ENCODE peak calls at places on chromosomes 2 and 18, in seven cellular contexts. T is BJ, M is GM04503, S is A172, A is iris pigment epithelial cell, Q is retina, J is KG1. E is an unnamed sample.

GRCh38 chr18:11570073-11570588 is 39.3 kb upstream of the SLC35G4 start:
- DNase-seq in T (no peak), M (no peak), S (no peak), A (no peak), Q (no peak), J (no peak), E (no peak)

GRCh38 chr2:181907005-181907549 is 15.5 kb downstream of the ITPRID2 start:
- DNase-seq in T (no peak), M (no peak), S (no peak), A (no peak), Q (no peak), J (no peak), E (no peak)

GRCh38 chr2:54084600-54084999 is 30.8 kb upstream of the ACYP2 start:
- DNase-seq in T (no peak), M (no peak), S (peak), A (peak), Q (no peak), J (no peak), E (no peak)

GRCh38 chr2:189439342-189439741 is 1.9 kb upstream of the WDR75 start:
- DNase-seq in T (no peak), M (no peak), S (no peak), A (no peak), Q (no peak), J (no peak), E (no peak)

GRCh38 chr2:84899681-84900080 is 5.8 kb upstream of the TMSB10 start:
- DNase-seq in T (no peak), M (no peak), S (no peak), A (no peak), Q (no peak), J (no peak), E (no peak)

GRCh38 chr2:46874236-46874929 is 41.2 kb downstream of the MCFD2 start:
- DNase-seq in T (peak), M (no peak), S (no peak), A (peak), Q (no peak), J (no peak), E (no peak)

GRCh38 chr2:16553222-16553621 is 112.4 kb downstream of the CYRIA start:
- DNase-seq in T (no peak), M (no peak), S (peak), A (peak), Q (peak), J (no peak), E (peak)

GRCh38 chr2:18536100-18536499 is 24.4 kb downstream of the RDH14 start:
- DNase-seq in T (no peak), M (peak), S (peak), A (peak), Q (no peak), J (no peak), E (no peak)

GRCh38 chr2:162317058-162317742 is 1.3 kb downstream of the IFIH1 start:
- DNase-seq in T (no peak), M (no peak), S (no peak), A (no peak), Q (no peak), J (no peak), E (no peak)

GRCh38 chr2:113230531-113230930 is 48.2 kb downstream of the PAX8 start:
- DNase-seq in T (no peak), M (no peak), S (no peak), A (no peak), Q (no peak), J (no peak), E (no peak)

GRCh38 chr18:55897101-55897500 is 309.1 kb upstream of the TCF4 start:
- DNase-seq in T (no peak), M (no peak), S (no peak), A (no peak), Q (no peak), J (no peak), E (peak)

GRCh38 chr2:100832885-100833284 is 12.9 kb downstream of the NPAS2 start:
- DNase-seq in T (no peak), M (no peak), S (no peak), A (peak), Q (no peak), J (no peak), E (no peak)

GRCh38 chr2:37766087-37766486 is 94.6 kb upstream of the CDC42EP3 start:
- DNase-seq in T (no peak), M (no peak), S (peak), A (peak), Q (no peak), J (no peak), E (no peak)

GRCh38 chr18:8898990-8899389 is 193.6 kb downstream of the MTCL1 start:
- DNase-seq in T (no peak), M (no peak), S (peak), A (no peak), Q (no peak), J (no peak), E (no peak)

GRCh38 chr2:231541605-231542509 is 11.6 kb upstream of the NMUR1 start:
- DNase-seq in T (no peak), M (peak), S (no peak), A (no peak), Q (no peak), J (no peak), E (no peak)

GRCh38 chr2:80530442-80531064 is 226.0 kb upstream of the LRRTM1 start:
- DNase-seq in T (no peak), M (no peak), S (no peak), A (no peak), Q (no peak), J (no peak), E (no peak)

GRCh38 chr2:137348301-137348700 is 583.0 kb downstream of the THSD7B start:
- DNase-seq in T (no peak), M (no peak), S (no peak), A (peak), Q (no peak), J (no peak), E (no peak)

GRCh38 chr18:5710235-5710634 is 166.4 kb upstream of the EPB41L3 start:
- DNase-seq in T (no peak), M (no peak), S (no peak), A (no peak), Q (no peak), J (no peak), E (no peak)

GRCh38 chr2:175935289-175936181 is 66.5 kb downstream of the LNPK start:
- DNase-seq in T (no peak), M (no peak), S (no peak), A (no peak), Q (no peak), J (no peak), E (no peak)

GRCh38 chr2:105734762-105735538 is 9.8 kb upstream of the NCK2 start:
- DNase-seq in T (peak), M (peak), S (peak), A (peak), Q (no peak), J (no peak), E (no peak)

GRCh38 chr2:60152226-60152833 is 401.1 kb downstream of the BCL11A start:
- DNase-seq in T (no peak), M (no peak), S (no peak), A (peak), Q (no peak), J (peak), E (peak)

GRCh38 chr2:54880428-54880827 is 157.0 kb downstream of the EML6 start:
- DNase-seq in T (no peak), M (no peak), S (no peak), A (no peak), Q (no peak), J (no peak), E (no peak)

GRCh38 chr2:224210495-224211472 is 171.7 kb upstream of the SERPINE2 start:
- DNase-seq in T (no peak), M (no peak), S (no peak), A (no peak), Q (no peak), J (no peak), E (no peak)

GRCh38 chr2:149427371-149427770 is 97.0 kb downstream of the LYPD6 start:
- DNase-seq in T (no peak), M (no peak), S (no peak), A (no peak), Q (no peak), J (no peak), E (peak)

GRCh38 chr2:151228847-151229497 is 32.7 kb downstream of the RBM43 start:
- DNase-seq in T (no peak), M (no peak), S (no peak), A (no peak), Q (no peak), J (no peak), E (no peak)

GRCh38 chr2:70029814-70030409 is 57.4 kb upstream of the PCBP1 start:
- DNase-seq in T (no peak), M (peak), S (peak), A (peak), Q (no peak), J (no peak), E (no peak)

GRCh38 chr2:183070942-183071844 is 7.4 kb upstream of the DUSP19 start:
- DNase-seq in T (no peak), M (no peak), S (no peak), A (peak), Q (peak), J (no peak), E (peak)

GRCh38 chr2:174013310-174013751 is 48.2 kb upstream of the SP3 start:
- DNase-seq in T (no peak), M (no peak), S (no peak), A (no peak), Q (peak), J (no peak), E (no peak)

GRCh38 chr2:85778646-85779364 is 25.0 kb downstream of the ATOH8 start:
- DNase-seq in T (no peak), M (no peak), S (no peak), A (no peak), Q (peak), J (no peak), E (no peak)

GRCh38 chr2:216713691-216714411 is 18.5 kb upstream of the IGFBP5 start:
- DNase-seq in T (peak), M (peak), S (peak), A (peak), Q (no peak), J (no peak), E (no peak)

GRCh38 chr2:232402518-232402917 is 4.1 kb upstream of the ALPG start:
- DNase-seq in T (no peak), M (no peak), S (no peak), A (no peak), Q (no peak), J (no peak), E (no peak)

GRCh38 chr2:177329035-177329434 is 63.5 kb upstream of the AGPS start:
- DNase-seq in T (no peak), M (no peak), S (peak), A (no peak), Q (no peak), J (no peak), E (no peak)

GRCh38 chr2:85705680-85706039 is 11.5 kb downstream of the GNLY start:
- DNase-seq in T (peak), M (peak), S (peak), A (peak), Q (no peak), J (no peak), E (no peak)

E was measured in T47D.